ENCODE peak calls at places on chromosomes 13 and 19, in ten cellular contexts. O is breast epithelium, K is epithelial cell of esophagus, D is A673, H is endodermal cell, P is PC-3, L is tibial artery, B is adrenal gland, J is cardiac fibroblast, V is left ventricle myocardium inferior. R is an unnamed sample.

GRCh38 chr19:3880471-3881271 is at the start of gene ATCAY:
- DNase-seq in H (peak), P (no peak), O (no peak), V (no peak), L (no peak), D (peak), B (no peak), K (no peak), J (no peak), R (no peak)

GRCh38 chr19:12985049-12985776 is 10.1 kb upstream of the NFIX start:
- DNase-seq in J (peak), B (peak), P (no peak), L (peak), O (peak), H (no peak), V (peak), K (no peak), D (no peak), R (no peak)

GRCh38 chr13:104954210-104954609 is 1581.3 kb downstream of the EFNB2 start:
- DNase-seq in B (no peak), J (no peak), O (no peak), H (no peak), L (no peak), P (no peak), D (no peak), V (no peak), K (peak), R (no peak)

GRCh38 chr13:55615080-55615479 is 1525.6 kb upstream of the PRR20A start:
- DNase-seq in B (no peak), J (no peak), L (no peak), O (no peak), D (no peak), H (no peak), P (no peak), K (no peak), V (no peak), R (no peak)

GRCh38 chr19:43634877-43635560 is 4.6 kb downstream of the CADM4 start:
- DNase-seq in J (peak), H (peak), L (no peak), P (no peak), B (peak), O (peak), V (no peak), K (no peak), D (no peak), R (no peak)

GRCh38 chr19:1384085-1384462 is 367 bp downstream of the NDUFS7 start:
- DNase-seq in D (no peak), K (no peak), V (no peak), B (no peak), J (no peak), P (no peak), O (no peak), H (no peak), L (no peak), R (no peak)

GRCh38 chr19:16112778-16113177 is 1.1 kb downstream of the RAB8A start:
- DNase-seq in P (no peak), D (no peak), J (no peak), O (no peak), V (no peak), K (no peak), B (peak), L (no peak), H (no peak), R (no peak)

GRCh38 chr13:96768524-96768923 is 225.8 kb downstream of the OXGR1 start:
- DNase-seq in O (no peak), B (no peak), H (no peak), D (no peak), V (no peak), J (no peak), K (no peak), P (no peak), L (no peak), R (no peak)

GRCh38 chr19:7874080-7874856 is at the start of gene PRR36:
- DNase-seq in D (peak), J (no peak), O (peak), P (peak), K (peak), V (no peak), H (peak), B (peak), L (no peak), R (no peak)

GRCh38 chr19:35306473-35307246 is 14.7 kb downstream of the MAG start:
- DNase-seq in P (peak), H (peak), L (no peak), D (peak), V (no peak), J (no peak), B (no peak), K (peak), O (no peak), R (no peak)

GRCh38 chr13:82800391-82800790 is 1081.9 kb downstream of the SLITRK1 start:
- DNase-seq in H (no peak), P (peak), O (no peak), B (no peak), J (no peak), V (no peak), D (no peak), L (no peak), K (peak), R (no peak)

GRCh38 chr13:54536112-54536511 is 1507.5 kb downstream of the OLFM4 start:
- DNase-seq in D (peak), J (no peak), K (peak), L (no peak), V (no peak), H (no peak), B (no peak), P (peak), O (no peak), R (no peak)

GRCh38 chr19:48190288-48191284 is 20.1 kb downstream of the ZSWIM9 start:
- DNase-seq in O (peak), B (peak), J (peak), L (peak), P (peak), V (no peak), K (peak), H (peak), D (peak), R (no peak)

GRCh38 chr19:55590621-55591020 is 8.7 kb downstream of the FIZ1 start:
- DNase-seq in B (no peak), P (peak), L (no peak), H (peak), O (no peak), D (peak), V (no peak), K (peak), J (no peak), R (no peak)

GRCh38 chr19:27673986-27674385 is 1539.0 kb downstream of the UQCRFS1 start:
- DNase-seq in D (no peak), J (no peak), K (no peak), H (no peak), V (no peak), P (no peak), L (peak), O (no peak), B (no peak), R (no peak)

GRCh38 chr13:40982772-40983171 is 36.3 kb downstream of the ELF1 start:
- DNase-seq in V (no peak), P (no peak), H (no peak), B (peak), O (no peak), K (peak), L (no peak), J (peak), D (peak), R (no peak)

GRCh38 chr19:31992750-31993149 is 352.7 kb upstream of the ZNF507 start:
- DNase-seq in H (no peak), J (no peak), P (no peak), O (no peak), K (no peak), L (no peak), B (no peak), V (no peak), D (no peak), R (no peak)

GRCh38 chr13:41056996-41057711 is 4.2 kb upstream of the WBP4 start:
- DNase-seq in B (no peak), D (no peak), H (no peak), L (no peak), J (no peak), K (no peak), V (no peak), P (no peak), O (no peak), R (no peak)

GRCh38 chr19:41870401-41870873 is 6.6 kb upstream of the CD79A start:
- DNase-seq in K (peak), J (peak), V (no peak), D (peak), B (peak), L (no peak), P (peak), H (peak), O (no peak), R (no peak)

GRCh38 chr19:10095948-10096614 is 6.4 kb downstream of the ANGPTL6 start:
- DNase-seq in J (peak), D (peak), O (peak), K (peak), P (peak), B (peak), L (peak), H (peak), V (peak), R (peak)

GRCh38 chr13:51330741-51331140 is 8.8 kb upstream of the SERPINE3 start:
- DNase-seq in K (no peak), O (peak), V (no peak), P (no peak), B (no peak), L (no peak), J (peak), H (no peak), D (no peak), R (no peak)

GRCh38 chr19:5298502-5298901 is 42.1 kb downstream of the PTPRS start:
- DNase-seq in V (no peak), D (no peak), O (peak), J (no peak), L (no peak), B (no peak), P (peak), H (no peak), K (peak), R (no peak)

GRCh38 chr19:23294141-23294540 is 43.9 kb upstream of the ZNF724 start:
- DNase-seq in P (no peak), D (no peak), B (no peak), K (no peak), J (no peak), O (no peak), H (no peak), L (no peak), V (no peak), R (no peak)

GRCh38 chr19:8517551-8518442 is 3.8 kb upstream of the ZNF414 start:
- DNase-seq in B (peak), L (no peak), D (no peak), V (no peak), H (no peak), K (no peak), P (no peak), O (no peak), J (peak), R (no peak)

GRCh38 chr19:7004313-7004931 is 16.8 kb downstream of the MBD3L2B start:
- DNase-seq in L (no peak), D (peak), B (no peak), P (peak), J (no peak), V (no peak), H (peak), O (no peak), K (peak), R (no peak)

GRCh38 chr13:28338742-28339141 is 156.2 kb downstream of the FLT1 start:
- DNase-seq in L (no peak), J (no peak), K (no peak), B (no peak), P (no peak), O (no peak), D (no peak), V (no peak), H (no peak), R (no peak)

GRCh38 chr13:76792680-76793334 is 93.4 kb downstream of the KCTD12 start:
- DNase-seq in H (no peak), J (peak), B (peak), D (no peak), P (peak), L (no peak), K (peak), V (no peak), O (no peak), R (no peak)

GRCh38 chr19:33771308-33772101 is 25.2 kb upstream of the KCTD15 start:
- DNase-seq in V (peak), P (peak), D (peak), L (peak), J (peak), O (peak), K (peak), B (peak), H (peak), R (peak)

GRCh38 chr13:102812616-102813287 is 13.8 kb downstream of the BIVM start:
- DNase-seq in P (no peak), D (peak), O (no peak), L (no peak), H (no peak), J (peak), B (no peak), V (no peak), K (peak), R (no peak)

GRCh38 chr13:19158006-19158405 is 23.6 kb downstream of the TUBA3C start:
- DNase-seq in H (no peak), P (no peak), K (no peak), B (no peak), D (no peak), J (no peak), L (no peak), V (no peak), O (no peak), R (no peak)

GRCh38 chr19:802888-803561 is 5.8 kb downstream of the PTBP1 start:
- DNase-seq in P (no peak), L (no peak), V (no peak), H (no peak), O (no peak), D (peak), B (no peak), K (no peak), J (peak), R (no peak)

GRCh38 chr13:102651392-102651791 is 43.5 kb downstream of the METTL21C start:
- DNase-seq in O (no peak), D (peak), V (no peak), H (no peak), K (peak), L (no peak), P (peak), J (peak), B (no peak), R (no peak)

GRCh38 chr13:111936267-111936925 is 130.6 kb upstream of the SOX1 start:
- DNase-seq in P (no peak), L (no peak), O (no peak), J (no peak), K (no peak), V (no peak), D (no peak), H (peak), B (no peak), R (no peak)

GRCh38 chr19:31448221-31448657 is 99.0 kb upstream of the TSHZ3 start:
- DNase-seq in H (no peak), D (peak), V (peak), K (no peak), J (peak), B (peak), O (peak), P (no peak), L (no peak), R (no peak)

GRCh38 chr13:97434417-97435296 is 688 bp downstream of the RAP2A start:
- DNase-seq in P (peak), V (peak), D (peak), B (peak), J (peak), O (peak), H (peak), K (peak), L (peak), R (no peak)

GRCh38 chr13:28401303-28402056 is 93.4 kb downstream of the FLT1 start:
- DNase-seq in P (peak), J (peak), L (no peak), O (no peak), B (no peak), D (peak), V (no peak), H (no peak), K (no peak), R (no peak)

GRCh38 chr19:35928507-35928906 is 7.7 kb upstream of the LRFN3 start:
- DNase-seq in D (no peak), B (no peak), O (no peak), J (no peak), P (no peak), H (no peak), K (no peak), L (no peak), V (no peak), R (no peak)

GRCh38 chr13:39655569-39656324 is at the start of gene COG6:
- DNase-seq in V (peak), K (peak), P (peak), H (peak), J (peak), B (peak), L (peak), O (peak), D (peak), R (peak)
- TF ChIP-seq CTCF in V (peak), K (no peak), P (no peak), H (peak), J (peak), B (no peak), L (peak), O (no peak), D (no peak), R (no peak)

DNA sequence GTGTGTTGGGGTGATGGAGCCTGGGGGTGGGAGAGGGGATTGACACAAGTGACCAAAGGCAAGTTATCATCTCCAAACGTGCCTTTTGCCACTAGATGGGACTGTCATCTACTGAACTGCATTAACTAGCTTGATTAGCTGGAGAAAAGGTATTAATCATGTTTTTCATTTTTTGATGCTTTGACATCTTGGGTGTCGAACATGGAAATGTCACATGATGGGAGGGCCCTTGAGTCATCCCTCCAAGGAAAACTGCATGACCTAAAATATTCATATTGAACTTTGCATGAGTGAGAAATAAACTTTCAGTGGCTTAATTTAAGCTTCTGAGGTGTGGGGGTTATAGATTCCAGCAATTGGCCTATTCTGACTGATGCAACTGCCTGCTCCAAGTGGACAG is 73.3 kb downstream of the ALOX5AP start:
- DNase-seq in K (peak), L (no peak), H (no peak), P (no peak), D (no peak), J (no peak), B (no peak), O (no peak), V (no peak), R (no peak)
- TF ChIP-seq CTCF in K (peak), L (no peak), H (no peak), P (no peak), D (no peak), J (no peak), B (no peak), O (no peak), V (no peak), R (no peak)

GRCh38 chr19:44792286-44792685 is 14.6 kb downstream of the CBLC start:
- DNase-seq in J (no peak), P (no peak), K (no peak), H (no peak), V (no peak), D (no peak), B (no peak), O (no peak), L (no peak), R (no peak)

GRCh38 chr19:44794610-44795009 is 14.3 kb upstream of the BCAM start:
- DNase-seq in V (no peak), K (no peak), L (no peak), O (no peak), P (no peak), J (no peak), B (no peak), H (no peak), D (no peak), R (no peak)

GRCh38 chr19:44799627-44800257 is 9.2 kb upstream of the BCAM start:
- DNase-seq in J (no peak), H (no peak), D (no peak), B (no peak), O (no peak), V (no peak), K (no peak), P (no peak), L (no peak), R (no peak)

GRCh38 chr19:44796701-44797115 is 12.2 kb upstream of the BCAM start:
- DNase-seq in H (peak), K (no peak), O (peak), J (peak), D (no peak), B (peak), P (peak), L (no peak), V (peak), R (no peak)

GRCh38 chr19:44795398-44795987 is 13.4 kb upstream of the BCAM start:
- DNase-seq in V (no peak), D (no peak), B (no peak), P (no peak), H (no peak), J (no peak), K (no peak), L (no peak), O (no peak), R (no peak)
- TF ChIP-seq CTCF in V (no peak), D (no peak), B (no peak), P (no peak), H (no peak), J (no peak), K (no peak), L (no peak), O (no peak), R (no peak)

DNA sequence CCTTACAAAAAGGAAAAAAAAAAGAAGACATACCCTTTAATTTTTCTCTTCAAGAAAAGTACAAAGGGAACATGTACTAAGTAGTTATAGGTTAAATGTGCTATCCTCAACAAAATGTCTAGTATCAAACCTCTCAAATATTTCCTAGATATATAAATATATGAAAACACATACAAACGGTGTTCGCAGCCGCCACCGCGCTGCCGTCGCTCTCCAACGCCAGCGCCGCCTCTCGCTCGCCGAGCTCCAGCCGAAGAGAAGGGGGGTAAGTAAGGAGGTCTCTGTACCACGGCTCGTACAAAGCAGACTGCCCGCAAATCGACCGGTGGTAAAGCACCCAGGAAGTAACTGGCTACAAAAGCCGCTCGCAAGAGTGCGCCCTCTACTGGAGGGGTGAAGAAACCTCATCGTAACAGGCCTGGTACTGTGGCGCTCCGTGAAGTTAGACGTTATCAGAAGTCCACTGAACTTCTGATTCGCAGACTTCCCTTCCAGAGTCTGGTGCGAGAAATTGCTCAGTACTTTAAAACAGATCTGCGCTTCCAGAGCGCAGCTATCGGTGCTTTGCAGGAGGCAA is 192.1 kb downstream of the DACH1 start:
- DNase-seq in B (no peak), D (no peak), P (no peak), L (no peak), K (no peak), J (no peak), H (no peak), O (no peak), V (no peak), R (no peak)
- TF ChIP-seq CTCF in B (no peak), D (peak), P (peak), L (no peak), K (no peak), J (peak), H (peak), O (no peak), V (no peak), R (no peak)

GRCh38 chr13:32224916-32225315 is 90.2 kb downstream of the ZAR1L start:
- DNase-seq in V (no peak), K (no peak), H (no peak), L (no peak), O (no peak), B (no peak), J (no peak), P (no peak), D (no peak), R (no peak)
- TF ChIP-seq CTCF in V (no peak), K (no peak), H (no peak), L (no peak), O (no peak), B (no peak), J (no peak), P (no peak), D (no peak), R (no peak)

DNA sequence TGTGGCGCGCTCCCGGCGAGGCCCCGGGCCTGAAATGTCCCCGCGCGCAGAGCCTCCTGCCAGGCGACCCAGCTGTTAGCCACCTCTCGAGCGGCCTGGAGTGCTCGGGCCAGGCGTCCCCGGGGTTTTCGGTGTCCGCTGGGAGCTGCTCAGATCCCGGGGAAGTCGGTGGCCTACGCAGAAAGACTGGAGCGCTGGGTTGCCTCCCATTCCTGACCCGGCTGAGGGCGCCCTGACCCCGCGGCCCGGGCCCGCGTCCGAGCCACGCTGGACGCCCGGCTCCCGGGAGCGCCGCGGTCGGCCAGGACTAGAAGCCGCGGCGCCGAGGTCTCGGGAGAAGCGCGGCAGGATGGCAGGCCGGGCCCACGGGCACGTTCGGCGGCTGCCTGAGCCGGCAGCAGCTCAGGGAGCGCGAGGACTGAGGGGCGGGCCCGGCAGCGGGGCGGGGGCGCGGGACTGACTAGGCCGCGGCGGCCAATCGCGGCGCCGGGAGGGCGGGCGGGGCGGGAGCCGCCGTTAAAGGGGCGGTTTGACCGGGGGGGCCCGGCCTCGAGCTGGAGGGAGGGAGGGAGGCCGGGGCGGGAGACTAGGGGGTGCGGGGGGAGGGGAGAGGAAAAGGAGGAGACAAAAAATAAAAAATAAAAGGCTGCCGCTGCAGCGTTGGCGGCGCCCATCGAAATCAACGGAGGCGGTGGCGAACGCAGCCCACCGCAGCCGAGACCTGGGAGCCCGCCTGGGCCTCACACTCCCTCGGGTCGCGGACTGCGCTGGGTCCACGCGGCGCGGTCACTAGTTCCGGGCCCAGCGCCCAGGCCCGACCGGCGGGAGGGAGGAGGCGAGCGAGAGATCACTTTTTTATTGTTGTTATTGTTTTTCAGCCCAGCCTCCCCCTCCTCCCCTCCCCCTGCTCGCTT is 1.1 kb upstream of the ZIC2 start:
- DNase-seq in V (peak), J (peak), B (peak), D (peak), L (peak), P (peak), K (peak), O (peak), H (peak), R (no peak)
- TF ChIP-seq CTCF in V (no peak), J (no peak), B (no peak), D (no peak), L (no peak), P (no peak), K (no peak), O (no peak), H (peak), R (no peak)